ENCODE peak calls at places on chromosome 7, in seven cellular contexts. One of them, this sample, is unnamed.

GRCh38 chr7:55254596-55255500 is 110.3 kb upstream of the LANCL2 start:
- DNase-seq in mesendoderm: peak
- DNase-seq in neuronal stem cell: peak
- DNase-seq in H9: peak
- DNase-seq in IMR-90: peak
- DNase-seq in mesenchymal stem cell: peak
- DNase-seq in H1: peak
- DNase-seq in this sample: peak

GRCh38 chr7:115634633-115635032 is 395.9 kb downstream of the TFEC start:
- DNase-seq in mesendoderm: no peak
- DNase-seq in neuronal stem cell: no peak
- DNase-seq in H9: no peak
- DNase-seq in IMR-90: no peak
- DNase-seq in mesenchymal stem cell: peak
- DNase-seq in H1: no peak
- DNase-seq in this sample: no peak

GRCh38 chr7:690478-691360 is 35.8 kb upstream of the DNAAF5 start:
- DNase-seq in mesendoderm: no peak
- DNase-seq in neuronal stem cell: no peak
- DNase-seq in H9: no peak
- DNase-seq in IMR-90: peak
- DNase-seq in mesenchymal stem cell: peak
- DNase-seq in H1: no peak
- DNase-seq in this sample: no peak

GRCh38 chr7:108592633-108593277 is 23.1 kb downstream of the DNAJB9 start:
- DNase-seq in mesendoderm: no peak
- DNase-seq in neuronal stem cell: no peak
- DNase-seq in H9: no peak
- DNase-seq in IMR-90: no peak
- DNase-seq in mesenchymal stem cell: no peak
- DNase-seq in H1: no peak
- DNase-seq in this sample: peak

GRCh38 chr7:47591655-47592572 is 10.0 kb upstream of the TNS3 start:
- DNase-seq in mesendoderm: peak
- DNase-seq in neuronal stem cell: no peak
- DNase-seq in H9: no peak
- DNase-seq in IMR-90: peak
- DNase-seq in mesenchymal stem cell: peak
- DNase-seq in H1: no peak
- DNase-seq in this sample: peak

GRCh38 chr7:87414400-87415188 is 60.9 kb downstream of the ABCB4 start:
- DNase-seq in mesendoderm: peak
- DNase-seq in neuronal stem cell: no peak
- DNase-seq in H9: no peak
- DNase-seq in IMR-90: peak
- DNase-seq in mesenchymal stem cell: peak
- DNase-seq in H1: no peak
- DNase-seq in this sample: no peak

GRCh38 chr7:151769189-151769821 is 107.6 kb downstream of the PRKAG2 start:
- DNase-seq in mesendoderm: no peak
- DNase-seq in neuronal stem cell: no peak
- DNase-seq in H9: no peak
- DNase-seq in IMR-90: no peak
- DNase-seq in mesenchymal stem cell: no peak
- DNase-seq in H1: no peak
- DNase-seq in this sample: no peak

GRCh38 chr7:935321-936130 is 19.0 kb downstream of the ADAP1 start:
- DNase-seq in mesendoderm: no peak
- DNase-seq in neuronal stem cell: no peak
- DNase-seq in H9: no peak
- DNase-seq in IMR-90: no peak
- DNase-seq in mesenchymal stem cell: no peak
- DNase-seq in H1: no peak
- DNase-seq in this sample: no peak

GRCh38 chr7:2032030-2032875 is 200.5 kb downstream of the MAD1L1 start:
- DNase-seq in mesendoderm: peak
- DNase-seq in neuronal stem cell: no peak
- DNase-seq in H9: no peak
- DNase-seq in IMR-90: peak
- DNase-seq in mesenchymal stem cell: no peak
- DNase-seq in H1: no peak
- DNase-seq in this sample: no peak

GRCh38 chr7:134368851-134369533 is 52.3 kb upstream of the SLC35B4 start:
- DNase-seq in mesendoderm: no peak
- DNase-seq in neuronal stem cell: no peak
- DNase-seq in H9: no peak
- DNase-seq in IMR-90: peak
- DNase-seq in mesenchymal stem cell: no peak
- DNase-seq in H1: no peak
- DNase-seq in this sample: no peak

GRCh38 chr7:64869912-64870562 is 33.0 kb upstream of the ZNF273 start:
- DNase-seq in mesendoderm: no peak
- DNase-seq in neuronal stem cell: no peak
- DNase-seq in H9: peak
- DNase-seq in IMR-90: no peak
- DNase-seq in mesenchymal stem cell: no peak
- DNase-seq in H1: peak
- DNase-seq in this sample: no peak

GRCh38 chr7:81484266-81484665 is 285.6 kb downstream of the HGF start:
- DNase-seq in mesendoderm: peak
- DNase-seq in neuronal stem cell: no peak
- DNase-seq in H9: peak
- DNase-seq in IMR-90: peak
- DNase-seq in mesenchymal stem cell: peak
- DNase-seq in H1: no peak
- DNase-seq in this sample: peak

GRCh38 chr7:11256501-11256900 is 282.8 kb downstream of the PHF14 start:
- DNase-seq in mesendoderm: no peak
- DNase-seq in neuronal stem cell: no peak
- DNase-seq in H9: no peak
- DNase-seq in IMR-90: no peak
- DNase-seq in mesenchymal stem cell: no peak
- DNase-seq in H1: no peak
- DNase-seq in this sample: no peak

GRCh38 chr7:70657532-70657931 is 474.4 kb upstream of the GALNT17 start:
- DNase-seq in mesendoderm: no peak
- DNase-seq in neuronal stem cell: no peak
- DNase-seq in H9: no peak
- DNase-seq in IMR-90: no peak
- DNase-seq in mesenchymal stem cell: no peak
- DNase-seq in H1: no peak
- DNase-seq in this sample: no peak

GRCh38 chr7:105413887-105414437 is 25.2 kb upstream of the SRPK2 start:
- DNase-seq in mesendoderm: no peak
- DNase-seq in neuronal stem cell: no peak
- DNase-seq in H9: no peak
- DNase-seq in IMR-90: peak
- DNase-seq in mesenchymal stem cell: peak
- DNase-seq in H1: no peak
- DNase-seq in this sample: no peak

GRCh38 chr7:155795951-155796350 is 16.3 kb downstream of the SHH start:
- DNase-seq in mesendoderm: no peak
- DNase-seq in neuronal stem cell: no peak
- DNase-seq in H9: no peak
- DNase-seq in IMR-90: no peak
- DNase-seq in mesenchymal stem cell: no peak
- DNase-seq in H1: no peak
- DNase-seq in this sample: no peak

GRCh38 chr7:71990138-71990462 is 422.0 kb downstream of the CALN1 start:
- DNase-seq in mesendoderm: no peak
- DNase-seq in neuronal stem cell: no peak
- DNase-seq in H9: no peak
- DNase-seq in IMR-90: no peak
- DNase-seq in mesenchymal stem cell: no peak
- DNase-seq in H1: no peak
- DNase-seq in this sample: no peak

GRCh38 chr7:10316488-10316887 is 657.2 kb upstream of the PHF14 start:
- DNase-seq in mesendoderm: no peak
- DNase-seq in neuronal stem cell: no peak
- DNase-seq in H9: no peak
- DNase-seq in IMR-90: no peak
- DNase-seq in mesenchymal stem cell: no peak
- DNase-seq in H1: no peak
- DNase-seq in this sample: no peak

GRCh38 chr7:8387551-8388256 is 45.7 kb upstream of the NXPH1 start:
- DNase-seq in mesendoderm: no peak
- DNase-seq in neuronal stem cell: no peak
- DNase-seq in H9: no peak
- DNase-seq in IMR-90: no peak
- DNase-seq in mesenchymal stem cell: no peak
- DNase-seq in H1: no peak
- DNase-seq in this sample: no peak

GRCh38 chr7:69364814-69365587 is 233.3 kb upstream of the AUTS2 start:
- DNase-seq in mesendoderm: no peak
- DNase-seq in neuronal stem cell: no peak
- DNase-seq in H9: no peak
- DNase-seq in IMR-90: no peak
- DNase-seq in mesenchymal stem cell: no peak
- DNase-seq in H1: no peak
- DNase-seq in this sample: no peak

GRCh38 chr7:79282051-79282694 is 171.3 kb downstream of the MAGI2 start:
- DNase-seq in mesendoderm: peak
- DNase-seq in neuronal stem cell: no peak
- DNase-seq in H9: no peak
- DNase-seq in IMR-90: peak
- DNase-seq in mesenchymal stem cell: peak
- DNase-seq in H1: no peak
- DNase-seq in this sample: peak

GRCh38 chr7:131606346-131607290 is 50.2 kb upstream of the PODXL start:
- DNase-seq in mesendoderm: peak
- DNase-seq in neuronal stem cell: no peak
- DNase-seq in H9: peak
- DNase-seq in IMR-90: no peak
- DNase-seq in mesenchymal stem cell: no peak
- DNase-seq in H1: no peak
- DNase-seq in this sample: peak

GRCh38 chr7:150756858-150757257 is 19.6 kb downstream of the GIMAP5 start:
- DNase-seq in mesendoderm: no peak
- DNase-seq in neuronal stem cell: no peak
- DNase-seq in H9: no peak
- DNase-seq in IMR-90: no peak
- DNase-seq in mesenchymal stem cell: no peak
- DNase-seq in H1: no peak
- DNase-seq in this sample: no peak

GRCh38 chr7:158386866-158387820 is 200.5 kb downstream of the PTPRN2 start:
- DNase-seq in mesendoderm: no peak
- DNase-seq in neuronal stem cell: no peak
- DNase-seq in H9: no peak
- DNase-seq in IMR-90: no peak
- DNase-seq in mesenchymal stem cell: no peak
- DNase-seq in H1: no peak
- DNase-seq in this sample: no peak

GRCh38 chr7:124179641-124180040 is 146.8 kb upstream of the TMEM229A start:
- DNase-seq in mesendoderm: no peak
- DNase-seq in neuronal stem cell: no peak
- DNase-seq in H9: no peak
- DNase-seq in IMR-90: no peak
- DNase-seq in mesenchymal stem cell: no peak
- DNase-seq in H1: no peak
- DNase-seq in this sample: no peak

GRCh38 chr7:155998766-155999630 is 186.7 kb upstream of the SHH start:
- DNase-seq in mesendoderm: no peak
- DNase-seq in neuronal stem cell: no peak
- DNase-seq in H9: peak
- DNase-seq in IMR-90: no peak
- DNase-seq in mesenchymal stem cell: no peak
- DNase-seq in H1: peak
- DNase-seq in this sample: no peak

GRCh38 chr7:54812747-54813146 is 53.7 kb upstream of the SEC61G start:
- DNase-seq in mesendoderm: no peak
- DNase-seq in neuronal stem cell: no peak
- DNase-seq in H9: no peak
- DNase-seq in IMR-90: peak
- DNase-seq in mesenchymal stem cell: no peak
- DNase-seq in H1: no peak
- DNase-seq in this sample: no peak

GRCh38 chr7:104017001-104017400 is 27.5 kb upstream of the RELN start:
- DNase-seq in mesendoderm: no peak
- DNase-seq in neuronal stem cell: no peak
- DNase-seq in H9: no peak
- DNase-seq in IMR-90: no peak
- DNase-seq in mesenchymal stem cell: no peak
- DNase-seq in H1: no peak
- DNase-seq in this sample: no peak

GRCh38 chr7:7330997-7331396 is 148.7 kb downstream of the C1GALT1 start:
- DNase-seq in mesendoderm: peak
- DNase-seq in neuronal stem cell: no peak
- DNase-seq in H9: no peak
- DNase-seq in IMR-90: no peak
- DNase-seq in mesenchymal stem cell: no peak
- DNase-seq in H1: no peak
- DNase-seq in this sample: no peak
- H2AK5ac ChIP-seq in mesendoderm: no peak
- H2AK5ac ChIP-seq in neuronal stem cell: no peak
- H2AK5ac ChIP-seq in H9: no peak
- H2AK5ac ChIP-seq in IMR-90: no peak
- H2AK5ac ChIP-seq in mesenchymal stem cell: no peak
- H2AK5ac ChIP-seq in H1: peak
- H2AK5ac ChIP-seq in this sample: no peak

GRCh38 chr7:128835231-128835751 is 5.1 kb downstream of the FLNC start:
- DNase-seq in mesendoderm: no peak
- DNase-seq in neuronal stem cell: no peak
- DNase-seq in H9: no peak
- DNase-seq in IMR-90: no peak
- DNase-seq in mesenchymal stem cell: no peak
- DNase-seq in H1: no peak
- DNase-seq in this sample: no peak
- H2AK5ac ChIP-seq in mesendoderm: no peak
- H2AK5ac ChIP-seq in neuronal stem cell: peak
- H2AK5ac ChIP-seq in H9: no peak
- H2AK5ac ChIP-seq in IMR-90: no peak
- H2AK5ac ChIP-seq in mesenchymal stem cell: no peak
- H2AK5ac ChIP-seq in H1: no peak
- H2AK5ac ChIP-seq in this sample: no peak

GRCh38 chr7:154167051-154167450 is 114.9 kb downstream of the DPP6 start:
- DNase-seq in mesendoderm: no peak
- DNase-seq in neuronal stem cell: no peak
- DNase-seq in H9: no peak
- DNase-seq in IMR-90: no peak
- DNase-seq in mesenchymal stem cell: no peak
- DNase-seq in H1: no peak
- DNase-seq in this sample: no peak
- H2AK5ac ChIP-seq in mesendoderm: no peak
- H2AK5ac ChIP-seq in neuronal stem cell: no peak
- H2AK5ac ChIP-seq in H9: no peak
- H2AK5ac ChIP-seq in IMR-90: no peak
- H2AK5ac ChIP-seq in mesenchymal stem cell: no peak
- H2AK5ac ChIP-seq in H1: no peak
- H2AK5ac ChIP-seq in this sample: no peak

GRCh38 chr7:29779017-29779416 is 27.3 kb upstream of the WIPF3 start:
- DNase-seq in mesendoderm: no peak
- DNase-seq in neuronal stem cell: no peak
- DNase-seq in H9: no peak
- DNase-seq in IMR-90: no peak
- DNase-seq in mesenchymal stem cell: no peak
- DNase-seq in H1: no peak
- DNase-seq in this sample: no peak

GRCh38 chr7:29783671-29784070 is 22.6 kb upstream of the WIPF3 start:
- DNase-seq in mesendoderm: no peak
- DNase-seq in neuronal stem cell: no peak
- DNase-seq in H9: no peak
- DNase-seq in IMR-90: no peak
- DNase-seq in mesenchymal stem cell: no peak
- DNase-seq in H1: no peak
- DNase-seq in this sample: no peak

GRCh38 chr7:29780346-29780745 is 26.0 kb upstream of the WIPF3 start:
- DNase-seq in mesendoderm: no peak
- DNase-seq in neuronal stem cell: no peak
- DNase-seq in H9: no peak
- DNase-seq in IMR-90: no peak
- DNase-seq in mesenchymal stem cell: no peak
- DNase-seq in H1: no peak
- DNase-seq in this sample: no peak
- H2AK5ac ChIP-seq in mesendoderm: no peak
- H2AK5ac ChIP-seq in neuronal stem cell: no peak
- H2AK5ac ChIP-seq in H9: no peak
- H2AK5ac ChIP-seq in IMR-90: no peak
- H2AK5ac ChIP-seq in mesenchymal stem cell: no peak
- H2AK5ac ChIP-seq in H1: no peak
- H2AK5ac ChIP-seq in this sample: no peak